ENCODE peak calls at places on chromosomes 5 and 9, in six cellular contexts. X is AG04450, Z is heart right ventricle, S is pancreas, U is dorsolateral prefrontal cortex, N is PC-9. B is an unnamed sample.

GRCh38 chr9:124873664-124874063 is 11.7 kb downstream of the ARPC5L start:
- DNase-seq in S (no peak), N (no peak), U (no peak), Z (no peak), X (no peak), B (no peak)

GRCh38 chr9:135468866-135469521 is 10.6 kb upstream of the PPP1R26 start:
- DNase-seq in N (peak; percentile 72), U (no peak), S (no peak), Z (no peak), X (no peak), B (peak; percentile 27)

GRCh38 chr9:38011991-38012390 is 57.0 kb downstream of the SHB start:
- DNase-seq in X (no peak), U (no peak), Z (no peak), S (no peak), N (no peak), B (no peak)

GRCh38 chr9:95511952-95512750 is 4.6 kb downstream of the PTCH1 start:
- DNase-seq in X (no peak), N (no peak), U (no peak), S (no peak), Z (no peak), B (no peak)

GRCh38 chr5:177483994-177484901 is 10.8 kb upstream of the DBN1 start:
- DNase-seq in U (no peak), Z (no peak), N (no peak), S (no peak), X (no peak), B (no peak)

GRCh38 chr5:174951151-174951780 is 226.9 kb downstream of the MSX2 start:
- DNase-seq in X (peak; percentile 67), U (no peak), Z (peak; percentile 56), N (peak; percentile 48), S (peak; percentile 70), B (peak; percentile 30)

GRCh38 chr5:16618138-16618897 is 1.5 kb upstream of the RETREG1 start:
- DNase-seq in N (no peak), U (no peak), Z (no peak), X (no peak), S (no peak), B (no peak)

GRCh38 chr9:126534431-126535186 is 79.1 kb upstream of the LMX1B start:
- DNase-seq in S (no peak), U (no peak), X (no peak), Z (no peak), N (no peak), B (no peak)

GRCh38 chr5:119322948-119323629 is 32.7 kb upstream of the TNFAIP8 start:
- DNase-seq in X (no peak), S (no peak), N (no peak), U (no peak), Z (no peak), B (no peak)

GRCh38 chr9:98809311-98810105 is 2.0 kb downstream of the GALNT12 start:
- DNase-seq in Z (no peak), X (no peak), S (peak; percentile 61), N (no peak), U (no peak), B (no peak)
- H3K27ac ChIP-seq in Z (no peak overlapping the region), X (no peak overlapping the region), S (no peak overlapping the region), N (peak overlapping the region; percentile 77), U (no peak overlapping the region), B (no peak overlapping the region)

DNA sequence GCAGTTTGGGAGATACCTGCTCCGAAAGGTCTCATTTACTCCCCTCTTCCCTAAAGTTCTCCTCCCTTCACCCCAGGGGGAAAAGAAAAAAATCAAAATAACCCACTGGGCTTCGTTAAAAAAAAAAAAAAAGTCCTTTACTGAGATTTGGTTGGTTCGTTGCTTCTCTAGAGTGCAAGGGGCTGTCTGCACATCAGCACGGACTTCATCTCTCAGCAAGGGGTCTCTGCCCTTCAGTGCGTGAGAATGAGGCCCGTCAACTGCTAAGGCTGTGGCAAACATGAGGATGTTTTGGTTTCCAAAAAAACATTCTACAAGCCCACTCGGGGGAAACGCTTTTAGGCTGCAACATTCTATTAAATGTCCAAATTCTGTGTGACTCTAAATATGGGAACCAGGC is 10.0 kb downstream of the BARHL1 start:
- DNase-seq in U (no peak), X (no peak), N (peak; percentile 4), Z (no peak), S (no peak), B (no peak)
- H3K27me3 ChIP-seq in U (peaks cover 30% of the 10 kb centered on the region), X (peaks cover 45% of the 10 kb centered on the region), N (no peaks in the 10 kb centered on the region), Z (peaks cover 52% of the 10 kb centered on the region), S (peaks cover 12% of the 10 kb centered on the region), B (peaks cover 46% of the 10 kb centered on the region)

DNA sequence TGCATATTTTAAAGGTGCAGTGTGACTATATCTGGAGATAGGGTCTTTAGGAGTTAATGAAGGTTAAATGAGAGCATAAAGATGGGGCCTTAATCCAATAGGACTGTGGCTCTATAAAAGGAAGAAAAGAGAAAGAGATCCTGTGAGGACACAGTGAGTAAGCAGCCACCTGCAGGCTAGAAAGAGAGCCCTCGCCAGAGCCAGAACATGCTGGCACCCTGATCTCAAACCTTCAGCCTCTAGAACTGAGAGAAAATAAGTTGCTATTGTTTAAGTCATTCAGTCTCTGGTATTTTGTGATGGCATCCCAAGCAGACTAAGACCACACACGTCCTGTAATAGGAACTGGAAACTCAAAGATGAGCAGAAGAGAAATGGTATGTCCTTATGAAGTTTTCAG is 41.0 kb downstream of the RNF180 start:
- DNase-seq in S (no peak), X (no peak), U (no peak), Z (no peak), N (no peak), B (no peak)
- TF ChIP-seq CTCF in S (no peak), X (no peak), U (no peak), Z (no peak), N (no peak), B (no peak)

DNA sequence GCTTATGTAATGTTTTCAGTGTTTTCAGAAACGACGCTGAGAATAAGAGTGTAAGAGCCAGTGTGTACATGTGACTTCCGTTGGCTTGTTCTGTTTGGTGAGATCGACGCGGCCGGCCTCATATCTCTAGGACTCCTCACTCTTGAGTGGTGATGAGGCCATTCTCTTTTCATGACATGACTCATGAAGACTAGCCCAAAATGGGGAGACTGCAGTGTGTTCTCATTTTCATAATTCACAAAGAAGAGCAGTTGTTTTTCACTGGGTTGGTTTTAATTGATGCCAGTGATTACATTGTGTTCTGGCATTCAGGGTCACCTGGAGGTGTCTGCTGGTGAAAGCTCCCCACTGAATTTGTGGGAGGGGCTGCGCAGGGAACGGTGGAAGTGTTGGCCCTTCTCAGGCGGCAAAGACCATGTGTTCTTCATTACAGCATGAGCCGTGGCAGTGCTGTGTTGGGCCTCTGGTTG is 131.5 kb upstream of the OTULINL start:
- DNase-seq in S (no peak), N (no peak), X (peak; percentile 51), Z (peak; percentile 70), U (no peak), B (no peak)
- H3K27ac ChIP-seq in S (no peak overlapping the region), N (no peak overlapping the region), X (peak overlapping the region; percentile 63), Z (peak overlapping the region; percentile 79), U (peak overlapping the region; percentile 80), B (no peak overlapping the region)

B was measured in CD4-positive, alpha-beta T cell.